ENCODE peak calls at places on chromosome 18, in five cellular contexts. U is A549, M is IMR-90, I is K562, D is SK-N-SH. C is an unnamed sample.

GRCh38 chr18:34697233-34697632 is 12.9 kb upstream of the DTNA start:
- DNase-seq in U (no peak), M (no peak), I (no peak), D (no peak), C (no peak)

GRCh38 chr18:71471963-71472725 is 1072.0 kb downstream of the CBLN2 start:
- DNase-seq in U (no peak), M (no peak), I (no peak), D (no peak), C (no peak)

GRCh38 chr18:13376841-13377351 is 158.3 kb downstream of the LDLRAD4 start:
- DNase-seq in U (no peak), M (no peak), I (no peak), D (no peak), C (no peak)

GRCh38 chr18:50396005-50396404 is 21.2 kb downstream of the SKA1 start:
- DNase-seq in U (no peak), M (no peak), I (peak; percentile 51), D (no peak), C (no peak)

GRCh38 chr18:61502472-61502871 is 169.2 kb downstream of the CDH20 start:
- DNase-seq in U (peak; percentile 17), M (peak; percentile 61), I (peak; percentile 15), D (peak; percentile 69), C (peak; percentile 5)

GRCh38 chr18:13582283-13582682 is 144.1 kb downstream of the FAM210A start:
- DNase-seq in U (no peak), M (no peak), I (no peak), D (no peak), C (no peak)

GRCh38 chr18:61368001-61368400 is 34.8 kb downstream of the CDH20 start:
- DNase-seq in U (no peak), M (no peak), I (no peak), D (no peak), C (no peak)

GRCh38 chr18:13025233-13025632 is 34.1 kb downstream of the CEP192 start:
- DNase-seq in U (no peak), M (no peak), I (no peak), D (no peak), C (no peak)

GRCh38 chr18:44342167-44342566 is 338.5 kb upstream of the SETBP1 start:
- DNase-seq in U (no peak), M (no peak), I (no peak), D (no peak), C (no peak)

GRCh38 chr18:58222439-58223125 is 178.6 kb downstream of the NEDD4L start:
- DNase-seq in U (no peak), M (peak; percentile 33), I (no peak), D (no peak), C (no peak)

GRCh38 chr18:48547456-48548403 is 8.9 kb downstream of the CTIF start:
- DNase-seq in U (no peak), M (peak; percentile 90), I (peak; percentile 19), D (no peak), C (no peak)

GRCh38 chr18:48546411-48546810 is 7.6 kb downstream of the CTIF start:
- DNase-seq in U (no peak), M (peak; percentile 81), I (no peak), D (no peak), C (no peak)

GRCh38 chr18:48544661-48545415 is 6.0 kb downstream of the CTIF start:
- DNase-seq in U (no peak), M (no peak), I (no peak), D (no peak), C (no peak)

GRCh38 chr18:48544116-48544515 is 5.3 kb downstream of the CTIF start:
- DNase-seq in U (no peak), M (peak; percentile 48), I (no peak), D (no peak), C (no peak)

DNA sequence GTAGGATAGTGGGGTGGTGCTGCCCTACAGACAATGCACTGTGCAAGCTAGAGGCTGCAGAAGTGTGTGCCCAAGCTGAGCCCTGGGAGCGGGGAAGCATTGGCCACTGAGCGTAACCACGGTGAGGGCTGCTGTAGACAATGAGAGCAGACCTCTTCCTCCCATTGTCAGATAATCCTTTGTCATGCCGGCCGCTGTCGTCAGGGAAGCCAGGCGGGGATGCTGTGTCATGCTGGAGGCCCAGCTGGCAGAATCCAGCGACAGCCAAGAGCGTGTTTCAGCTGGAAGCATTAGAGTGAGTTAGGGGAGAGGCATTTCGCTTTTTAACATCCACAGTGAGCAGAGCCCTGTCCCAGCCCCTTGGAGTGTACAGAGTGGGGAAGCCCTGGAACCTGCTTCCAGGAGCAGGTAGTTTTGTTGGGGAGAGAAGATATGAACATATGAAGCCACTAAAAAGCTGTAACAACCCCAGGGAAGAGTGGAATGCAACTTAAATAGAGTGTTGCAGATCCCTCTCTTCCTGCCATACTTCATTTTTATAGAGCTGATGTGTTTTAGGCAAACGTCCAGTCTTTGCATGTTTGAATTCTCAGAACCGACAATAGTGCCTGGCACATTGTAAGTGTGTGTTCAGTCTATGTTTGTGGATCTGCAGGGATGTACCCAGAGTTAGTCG is 7.0 kb downstream of the CTIF start:
- DNase-seq in U (no peak), M (peak; percentile 90), I (peak; percentile 73), D (peak; percentile 59), C (no peak)
- H3K4me1 ChIP-seq in U (peaks cover 69% of the 10 kb centered on the region), M (peaks cover 58% of the 10 kb centered on the region), I (peaks cover 33% of the 10 kb centered on the region), D (peaks cover 65% of the 10 kb centered on the region), C (no peaks in the 10 kb centered on the region)

DNA sequence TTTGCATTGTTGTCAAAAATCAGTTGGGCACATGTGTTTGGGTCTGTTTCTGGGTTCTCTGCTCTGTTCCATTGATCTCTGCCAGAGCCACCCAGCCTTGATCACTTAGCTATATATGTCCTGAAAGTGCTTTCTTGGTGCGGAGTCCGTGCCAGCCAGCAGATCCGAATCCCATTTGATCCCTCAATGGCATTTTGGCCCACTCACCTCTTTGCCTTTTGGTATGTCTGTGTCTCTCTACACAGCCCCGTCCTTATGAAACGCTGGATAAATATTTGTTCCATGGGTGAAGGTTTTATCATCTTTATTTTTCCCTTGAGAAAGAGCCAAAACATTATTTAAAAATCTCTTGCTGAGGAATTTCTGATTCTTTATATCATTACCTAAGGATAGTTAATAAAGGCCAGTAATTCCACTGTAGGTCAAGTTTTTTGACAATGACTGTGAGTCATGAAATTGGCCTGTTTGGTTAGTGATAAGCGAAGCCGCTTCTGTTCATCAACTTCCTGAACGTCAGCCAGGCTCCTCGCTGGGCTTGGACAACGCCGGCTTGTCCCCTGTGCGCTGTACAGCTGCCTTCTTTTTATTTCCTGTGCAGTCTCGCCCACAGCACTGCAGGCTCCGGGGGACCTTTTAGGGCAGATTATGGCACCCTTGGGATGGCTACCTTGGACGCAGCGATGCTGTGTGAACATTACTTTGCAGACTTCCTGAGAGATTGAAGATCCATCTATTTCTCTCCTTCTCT is 24.9 kb downstream of the MTCL1 start:
- DNase-seq in U (peak; percentile 53), M (peak; percentile 94), I (peak; percentile 84), D (peak; percentile 58), C (no peak)
- TF ChIP-seq RCOR1 in U (no peak), M (no peak), I (peak; percentile 87), D (no peak), C (no peak)

GRCh38 chr18:47898055-47898454 is 32.4 kb downstream of the SMAD2 start:
- DNase-seq in U (no peak), M (no peak), I (no peak), D (no peak), C (no peak)
- H3K4me1 ChIP-seq in U (peaks cover 94% of the 10 kb centered on the region), M (peaks cover 6% of the 10 kb centered on the region), I (peaks cover 5% of the 10 kb centered on the region), D (peaks cover 5% of the 10 kb centered on the region), C (peaks cover 13% of the 10 kb centered on the region)

GRCh38 chr18:41906528-41907256 is 48.3 kb upstream of the PIK3C3 start:
- DNase-seq in U (peak; percentile 10), M (peak; percentile 69), I (peak; percentile 55), D (peak; percentile 51), C (peak; percentile 33)

GRCh38 chr18:41905786-41906527 is 49.1 kb upstream of the PIK3C3 start:
- DNase-seq in U (no peak), M (no peak), I (no peak), D (peak; percentile 26), C (no peak)
- TF ChIP-seq RCOR1 in U (no peak), M (no peak), I (no peak), D (no peak), C (no peak)

GRCh38 chr18:48785091-48785614 is 165.6 kb downstream of the SMAD7 start:
- DNase-seq in U (no peak), M (no peak), I (no peak), D (no peak), C (peak; percentile 94)

GRCh38 chr18:48786621-48787522 is 163.9 kb downstream of the SMAD7 start:
- DNase-seq in U (no peak), M (no peak), I (no peak), D (no peak), C (no peak)

GRCh38 chr18:48787523-48788151 is 163.1 kb downstream of the SMAD7 start:
- DNase-seq in U (no peak), M (peak; percentile 23), I (no peak), D (peak; percentile 68), C (no peak)

GRCh38 chr18:48784654-48785053 is 166.1 kb downstream of the SMAD7 start:
- DNase-seq in U (no peak), M (no peak), I (no peak), D (no peak), C (peak; percentile 28)

GRCh38 chr18:48785686-48786470 is 164.9 kb downstream of the SMAD7 start:
- DNase-seq in U (no peak), M (no peak), I (no peak), D (no peak), C (no peak)
- H3K4me1 ChIP-seq in U (no peaks in the 10 kb centered on the region), M (peaks cover 25% of the 10 kb centered on the region), I (peaks cover 30% of the 10 kb centered on the region), D (peaks cover 63% of the 10 kb centered on the region), C (peaks cover 52% of the 10 kb centered on the region)

DNA sequence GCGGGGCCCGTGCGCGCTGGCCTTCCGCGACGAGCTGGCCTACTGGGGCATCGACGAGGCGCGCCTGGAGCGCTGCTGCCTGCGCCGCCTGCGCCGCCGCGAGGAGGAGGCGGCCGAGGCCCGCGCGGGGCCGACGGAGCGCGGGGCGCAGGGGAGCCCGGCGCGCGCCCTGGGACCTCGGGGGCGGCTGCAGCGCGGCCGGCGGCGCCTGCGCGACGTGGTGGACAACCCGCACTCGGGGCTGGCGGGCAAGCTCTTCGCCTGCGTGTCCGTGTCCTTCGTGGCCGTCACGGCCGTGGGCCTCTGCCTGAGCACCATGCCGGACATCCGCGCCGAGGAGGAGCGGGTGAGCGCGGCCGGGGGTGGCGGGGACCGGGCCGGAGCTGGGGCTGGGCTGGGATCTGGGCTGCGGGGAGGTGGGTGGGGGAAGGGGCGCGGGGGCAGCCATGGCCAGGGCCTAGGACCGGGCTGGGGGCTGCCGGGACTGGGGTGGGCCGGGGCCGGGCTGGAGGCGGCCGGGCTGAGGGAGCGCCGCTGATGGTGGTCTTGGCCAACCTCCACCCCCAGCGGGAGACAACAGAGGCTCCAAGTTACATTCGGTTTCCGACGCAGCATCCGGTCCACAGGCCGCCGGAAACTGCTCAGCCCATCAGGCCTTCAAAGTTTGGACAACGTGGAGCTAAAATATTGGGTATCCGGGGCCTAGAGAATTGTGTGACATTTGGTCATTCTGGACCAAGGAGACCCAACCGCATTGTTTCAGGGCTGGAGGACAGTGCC is 66.4 kb downstream of the KCNG2 start:
- DNase-seq in U (no peak), M (no peak), I (no peak), D (no peak), C (no peak)
- TF ChIP-seq RCOR1 in U (no peak), M (no peak), I (no peak), D (no peak), C (no peak)

DNA sequence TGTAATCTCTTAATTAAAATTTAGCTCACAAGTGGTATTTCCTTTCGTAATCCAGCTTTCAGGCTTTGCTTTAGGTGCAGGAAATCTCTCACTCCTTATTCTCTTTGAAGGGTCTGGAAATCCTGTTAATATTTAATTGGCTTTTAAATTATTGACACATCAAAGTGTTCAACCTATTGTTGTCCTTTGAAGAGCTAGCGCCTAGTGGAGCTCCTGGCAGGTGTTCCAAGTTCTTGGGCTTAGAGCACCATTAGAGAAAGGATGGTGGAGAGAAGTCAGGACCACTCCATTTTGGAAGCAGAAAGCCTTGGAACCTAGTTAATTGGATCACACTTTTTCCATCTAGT is 92.4 kb downstream of the CABLES1 start:
- DNase-seq in U (no peak), M (no peak), I (no peak), D (no peak), C (no peak)
- H3K4me1 ChIP-seq in U (peaks cover 4% of the 10 kb centered on the region), M (peaks cover 38% of the 10 kb centered on the region), I (no peaks in the 10 kb centered on the region), D (peaks cover 37% of the 10 kb centered on the region), C (peaks cover 77% of the 10 kb centered on the region)